ENCODE peak calls at places on chromosomes 6 and 20, in seven cellular contexts. H, O, A, F, Z, C and R are unnamed samples.

GRCh38 chr6:148628251-148628650 is 118.6 kb upstream of the UST start:
- DNase-seq in H (no peak), O (no peak), A (no peak), F (no peak), Z (no peak), C (no peak), R (no peak)

GRCh38 chr6:65113581-65113980 is 593.4 kb downstream of the EYS start:
- DNase-seq in H (no peak), O (no peak), A (no peak), F (no peak), Z (no peak), C (no peak), R (no peak)

GRCh38 chr6:142702501-142703460 is 242.2 kb downstream of the HIVEP2 start:
- DNase-seq in H (peak; percentile 15), O (no peak), A (peak; percentile 35), F (peak; percentile 53), Z (no peak), C (peak; percentile 92), R (no peak)

GRCh38 chr20:11902264-11902663 is 15.4 kb upstream of the BTBD3 start:
- DNase-seq in H (no peak), O (no peak), A (no peak), F (no peak), Z (no peak), C (peak; percentile 20), R (no peak)

GRCh38 chr6:40788661-40789111 is 201.5 kb upstream of the LRFN2 start:
- DNase-seq in H (no peak), O (no peak), A (no peak), F (no peak), Z (no peak), C (no peak), R (no peak)

GRCh38 chr20:3749689-3750639 is 17.5 kb downstream of the HSPA12B start:
- DNase-seq in H (peak; percentile 75), O (peak; percentile 98), A (peak; percentile 50), F (no peak), Z (no peak), C (peak; percentile 40), R (no peak)

GRCh38 chr6:13818341-13818740 is 4.0 kb upstream of the MCUR1 start:
- DNase-seq in H (no peak), O (no peak), A (no peak), F (no peak), Z (no peak), C (no peak), R (no peak)

GRCh38 chr6:170290306-170291128 is at the start of gene DLL1:
- DNase-seq in H (peak; percentile 60), O (no peak), A (peak; percentile 53), F (peak; percentile 42), Z (no peak), C (peak; percentile 84), R (no peak)

GRCh38 chr6:1593958-1594314 is 15.8 kb upstream of the FOXC1 start:
- DNase-seq in H (no peak), O (no peak), A (no peak), F (no peak), Z (no peak), C (no peak), R (no peak)

GRCh38 chr20:45456632-45457031 is 12.9 kb upstream of the WFDC2 start:
- DNase-seq in H (peak; percentile 65), O (no peak), A (no peak), F (no peak), Z (peak; percentile 47), C (peak; percentile 56), R (no peak)

GRCh38 chr6:139027620-139028182 is 844 bp upstream of the ABRACL start:
- DNase-seq in H (no peak), O (no peak), A (peak; percentile 22), F (no peak), Z (no peak), C (peak; percentile 85), R (no peak)

GRCh38 chr6:33995046-33995872 is 150.6 kb downstream of the GRM4 start:
- DNase-seq in H (peak; percentile 66), O (no peak), A (no peak), F (no peak), Z (no peak), C (peak; percentile 56), R (no peak)

GRCh38 chr20:4748847-4749246 is 27.1 kb downstream of the PRND start:
- DNase-seq in H (no peak), O (no peak), A (no peak), F (no peak), Z (no peak), C (no peak), R (no peak)

GRCh38 chr6:14798996-14799588 is 446.8 kb upstream of the JARID2 start:
- DNase-seq in H (no peak), O (no peak), A (no peak), F (no peak), Z (no peak), C (no peak), R (no peak)

GRCh38 chr6:84411060-84411629 is 183.7 kb upstream of the CEP162 start:
- DNase-seq in H (no peak), O (no peak), A (peak; percentile 46), F (no peak), Z (no peak), C (no peak), R (peak; percentile 45)

GRCh38 chr20:62752671-62753501 is 43.4 kb upstream of the MRGBP start:
- DNase-seq in H (no peak), O (no peak), A (no peak), F (no peak), Z (no peak), C (no peak), R (no peak)

GRCh38 chr20:20665933-20666332 is 46.5 kb downstream of the RALGAPA2 start:
- DNase-seq in H (no peak), O (no peak), A (no peak), F (no peak), Z (no peak), C (no peak), R (no peak)

GRCh38 chr6:112337209-112337638 is 9.9 kb upstream of the RFPL4B start:
- DNase-seq in H (peak; percentile 52), O (peak; percentile 39), A (no peak), F (peak; percentile 51), Z (peak; percentile 5), C (peak; percentile 26), R (peak; percentile 82)

GRCh38 chr20:58883243-58883691 is 30.8 kb downstream of the GNAS start:
- DNase-seq in H (no peak), O (no peak), A (no peak), F (no peak), Z (no peak), C (no peak), R (no peak)

GRCh38 chr20:58882704-58883089 is 30.2 kb downstream of the GNAS start:
- DNase-seq in H (no peak), O (no peak), A (no peak), F (no peak), Z (no peak), C (no peak), R (no peak)

GRCh38 chr20:58880441-58880840 is 27.9 kb downstream of the GNAS start:
- DNase-seq in H (no peak), O (no peak), A (no peak), F (no peak), Z (no peak), C (no peak), R (no peak)

GRCh38 chr20:58878399-58878798 is 25.9 kb downstream of the GNAS start:
- DNase-seq in H (no peak), O (no peak), A (no peak), F (no peak), Z (no peak), C (no peak), R (no peak)

DNA sequence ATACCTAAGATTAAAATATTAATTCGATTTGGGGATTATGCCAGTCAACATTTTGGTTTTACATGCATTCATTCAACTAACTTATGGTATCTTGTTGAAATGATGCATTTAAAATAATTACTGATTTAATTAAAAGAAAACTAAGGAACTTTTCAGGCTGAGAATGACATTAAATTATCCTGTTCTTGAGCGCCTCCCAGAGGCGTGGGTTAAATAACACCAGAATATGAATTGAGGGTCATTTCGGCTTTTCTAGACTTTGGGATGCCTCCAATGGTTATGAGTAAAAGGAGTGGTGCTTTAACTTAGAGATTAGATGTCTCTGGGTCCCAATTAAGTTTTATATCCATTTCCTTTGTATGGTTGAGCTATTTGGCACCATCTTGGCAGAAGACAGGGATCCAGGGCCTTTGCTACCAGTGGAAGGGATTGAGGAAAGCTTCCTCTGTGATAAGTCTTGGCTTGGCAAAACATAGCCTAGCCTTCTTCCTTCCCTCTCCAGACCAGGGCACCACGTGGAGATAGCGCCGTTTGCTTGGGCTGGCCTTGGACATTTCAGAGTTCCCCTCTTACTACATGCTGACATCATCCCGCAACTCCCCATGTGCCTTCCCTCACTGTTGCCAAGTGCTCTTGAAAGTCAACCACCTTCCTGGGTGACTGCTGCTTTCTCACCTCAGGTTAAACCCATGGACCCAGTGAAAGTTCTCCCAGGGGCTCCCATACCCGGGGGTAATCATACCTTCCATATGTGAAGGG is 28.7 kb downstream of the GNAS start:
- DNase-seq in H (peak; percentile 34), O (no peak), A (no peak), F (no peak), Z (no peak), C (peak; percentile 30), R (no peak)
- TF ChIP-seq CTCF in H (peak; percentile 9), O (peak; percentile 29), A (no peak), F (no peak), Z (peak; percentile 77), C (peak; percentile 38), R (peak; percentile 8)

GRCh38 chr20:650281-650680 is 2.7 kb downstream of the SRXN1 start:
- DNase-seq in H (no peak), O (no peak), A (no peak), F (no peak), Z (no peak), C (no peak), R (no peak)
- H3K4me3 ChIP-seq in H (no peak overlapping the region), O (peak overlapping the region; percentile 87), A (no peak overlapping the region), F (no peak overlapping the region), Z (no peak overlapping the region), C (no peak overlapping the region), R (no peak overlapping the region)

DNA sequence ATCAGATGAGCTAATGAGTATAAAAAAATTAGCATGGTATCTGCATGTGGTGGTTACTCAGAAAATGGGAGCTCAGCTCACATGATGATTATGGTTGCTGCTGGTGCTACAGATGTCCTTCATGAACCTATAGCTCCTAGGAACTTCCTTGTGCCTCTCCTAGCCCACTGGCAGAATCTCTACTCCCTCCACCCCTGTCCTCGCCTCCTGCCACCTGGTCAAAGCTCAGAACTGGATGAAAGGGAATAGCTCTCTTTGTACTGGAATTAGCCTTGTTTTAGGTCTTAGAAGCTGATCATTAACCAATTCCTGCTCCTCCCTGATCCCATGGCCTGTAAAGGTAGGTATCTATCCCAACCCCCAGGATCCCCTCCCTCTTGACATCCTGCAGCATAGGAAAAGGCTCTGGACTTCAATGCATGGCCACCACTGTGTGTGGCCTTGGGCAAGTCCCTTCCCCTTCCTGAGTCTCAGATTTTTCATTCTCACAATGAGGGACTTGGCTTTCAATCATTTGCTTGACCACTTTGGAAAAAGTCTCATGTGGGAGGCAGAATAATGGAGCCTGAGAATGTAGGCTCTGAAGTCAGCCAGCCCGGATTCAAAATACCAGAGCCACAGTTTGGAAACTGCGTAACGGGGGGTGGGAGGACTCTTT is 43.9 kb downstream of the SLC13A3 start:
- DNase-seq in H (no peak), O (no peak), A (no peak), F (no peak), Z (no peak), C (no peak), R (no peak)
- TF ChIP-seq CTCF in H (no peak), O (no peak), A (no peak), F (no peak), Z (no peak), C (no peak), R (no peak)

GRCh38 chr6:118649918-118650499 is 1.4 kb downstream of the CEP85L start:
- DNase-seq in H (no peak), O (no peak), A (no peak), F (no peak), Z (no peak), C (peak; percentile 12), R (no peak)
- H3K4me3 ChIP-seq in H (peak overlapping the region; percentile 87), O (peak overlapping the region; percentile 84), A (peak overlapping the region; percentile 90), F (peak overlapping the region; percentile 88), Z (peak overlapping the region; percentile 81), C (peak overlapping the region; percentile 79), R (peak overlapping the region; percentile 70)